ENCODE peak calls at places on chromosomes 2 and 18, in ten cellular contexts. G is stimulated activated CD4-positive, alpha-beta T cell treated with anti-CD3 and anti-CD28 coated beads, Interleukin-15, amount 100 ng/mL, for 1 hour; E is IMR-90; D is CD4-positive, CD25-positive, alpha-beta regulatory T cell; S is anterior cingulate cortex; M is C1 segment of cervical spinal cord; L is NAMALWA; B is 8988T; N is DMS153; V is H4. R is an unnamed sample.
A peak's percentile ranks its signal among the peaks of the same experiment; 100 is the strongest.

GRCh38 chr2:235613671-235614070 is 119.8 kb downstream of the AGAP1 start:
- DNase-seq in B (no peak), V (no peak), S (no peak), N (no peak), E (no peak), M (no peak), G (no peak), L (no peak), D (no peak), R (no peak)

GRCh38 chr2:165198181-165198580 is 5.7 kb downstream of the SCN3A start:
- DNase-seq in G (no peak), L (no peak), V (no peak), D (no peak), N (no peak), E (no peak), M (no peak), B (no peak), S (no peak), R (no peak)

GRCh38 chr2:230925443-230925878 is 419 bp upstream of the GPR55 start:
- DNase-seq in N (no peak), L (no peak), E (no peak), G (no peak), M (no peak), V (no peak), S (no peak), B (no peak), D (no peak), R (no peak)

GRCh38 chr2:121608367-121608766 is 40.9 kb downstream of the CLASP1 start:
- DNase-seq in E (peak; percentile 11), V (no peak), M (no peak), B (no peak), N (no peak), S (no peak), D (no peak), G (no peak), L (no peak), R (peak; percentile 18)

GRCh38 chr2:74441690-74442482 is at the start of gene RTKN:
- DNase-seq in V (no peak), E (no peak), M (no peak), S (no peak), L (no peak), D (no peak), B (no peak), G (no peak), N (peak; percentile 42), R (no peak)

GRCh38 chr2:1055014-1055595 is 104.5 kb downstream of the SNTG2 start:
- DNase-seq in G (no peak), N (no peak), M (no peak), L (no peak), B (peak; percentile 37), V (no peak), S (no peak), D (no peak), E (peak; percentile 93), R (peak; percentile 84)

GRCh38 chr2:221446140-221446539 is 126.0 kb downstream of the EPHA4 start:
- DNase-seq in E (no peak), N (no peak), D (no peak), G (no peak), L (no peak), V (no peak), M (no peak), S (no peak), B (no peak), R (no peak)

GRCh38 chr2:152720794-152721193 is 2.4 kb downstream of the ARL6IP6 start:
- DNase-seq in V (no peak), B (no peak), G (no peak), S (no peak), M (no peak), E (no peak), L (no peak), D (no peak), N (no peak), R (no peak)

GRCh38 chr2:235049069-235049468 is 97.3 kb downstream of the SH3BP4 start:
- DNase-seq in L (no peak), M (no peak), B (no peak), S (no peak), V (no peak), N (no peak), D (no peak), G (no peak), E (no peak), R (no peak)

GRCh38 chr2:190415794-190416729 is 7.9 kb downstream of the MFSD6 start:
- DNase-seq in M (no peak), B (no peak), V (no peak), G (no peak), E (no peak), D (peak; percentile 14), N (no peak), S (no peak), L (peak; percentile 41), R (no peak)

GRCh38 chr2:105797298-105797819 is 52.6 kb downstream of the NCK2 start:
- DNase-seq in M (no peak), B (no peak), S (no peak), N (no peak), G (no peak), L (peak; percentile 72), V (peak; percentile 84), D (peak; percentile 54), E (peak; percentile 48), R (no peak)

GRCh38 chr2:217189747-217190146 is 329.9 kb upstream of the TNP1 start:
- DNase-seq in E (no peak), D (no peak), S (no peak), M (no peak), G (no peak), V (no peak), L (no peak), N (no peak), B (no peak), R (no peak)

GRCh38 chr2:43005211-43005974 is 213.0 kb upstream of the HAAO start:
- DNase-seq in L (no peak), B (no peak), S (no peak), N (no peak), M (peak; percentile 50), V (no peak), G (no peak), D (no peak), E (no peak), R (no peak)

GRCh38 chr18:71336811-71337210 is 1048.0 kb downstream of the SOCS6 start:
- DNase-seq in L (no peak), E (no peak), G (no peak), B (no peak), M (no peak), V (no peak), N (peak; percentile 22), D (no peak), S (no peak), R (no peak)

GRCh38 chr2:121288454-121289231 is 3.6 kb upstream of the TFCP2L1 start:
- DNase-seq in V (no peak), B (no peak), D (no peak), M (no peak), S (no peak), E (no peak), N (no peak), G (no peak), L (no peak), R (no peak)

GRCh38 chr2:53422979-53423378 is 344.6 kb upstream of the CHAC2 start:
- DNase-seq in L (peak; percentile 69), V (peak; percentile 32), M (peak; percentile 44), S (no peak), B (peak; percentile 13), E (peak; percentile 59), G (no peak), N (no peak), D (peak; percentile 2), R (peak; percentile 62)

GRCh38 chr2:166134252-166135151 is 6.7 kb upstream of the SCN1A start:
- DNase-seq in N (no peak), B (no peak), G (no peak), E (no peak), S (no peak), L (no peak), M (no peak), V (no peak), D (no peak), R (no peak)

R was measured in astrocyte of the spinal cord.